ENCODE peak calls at places on chromosomes 4 and X, in seven cellular contexts. R, E, U, N, D, O and Q are unnamed samples.
A peak's percentile ranks its signal among the peaks of the same experiment; 100 is the strongest.

GRCh38 chrX:117996918-117997480 is 119.6 kb downstream of the KLHL13 start:
- DNase-seq in D (no peak), N (no peak), E (no peak), R (no peak), U (peak; percentile 7), O (peak; percentile 54), Q (peak; percentile 63)

GRCh38 chr4:91471280-91471679 is 832.5 kb upstream of the GRID2 start:
- DNase-seq in E (no peak), R (no peak), N (no peak), O (no peak), D (no peak), U (no peak), Q (no peak)

GRCh38 chr4:166091914-166092510 is 219.0 kb downstream of the TLL1 start:
- DNase-seq in R (peak; percentile 21), U (peak; percentile 23), D (peak; percentile 40), O (peak; percentile 75), N (no peak), E (no peak), Q (peak; percentile 29)

GRCh38 chr4:40149960-40150385 is 46.9 kb upstream of the RHOH start:
- DNase-seq in R (peak; percentile 18), D (peak; percentile 69), O (peak; percentile 95), U (peak; percentile 86), E (peak; percentile 61), N (no peak), Q (peak; percentile 67)

GRCh38 chr4:151144329-151145072 is 45.1 kb downstream of the RPS3A start:
- DNase-seq in N (no peak), O (no peak), D (no peak), R (no peak), U (no peak), E (no peak), Q (no peak)

GRCh38 chr4:6221851-6222760 is 21.8 kb upstream of the JAKMIP1 start:
- DNase-seq in N (no peak), O (peak; percentile 72), D (no peak), U (peak; percentile 81), R (peak; percentile 77), E (peak; percentile 79), Q (no peak)

GRCh38 chrX:10929747-10930146 is 181.4 kb upstream of the HCCS start:
- DNase-seq in U (no peak), D (no peak), R (no peak), E (no peak), O (no peak), N (no peak), Q (peak; percentile 19)

GRCh38 chrX:132292753-132293152 is 73.5 kb upstream of the RAP2C start:
- DNase-seq in N (no peak), E (peak; percentile 32), R (peak; percentile 31), O (peak; percentile 79), D (peak; percentile 59), U (peak; percentile 63), Q (peak; percentile 57)

GRCh38 chrX:141791856-141792255 is 46.3 kb upstream of the MAGEC3 start:
- DNase-seq in N (no peak), R (no peak), E (no peak), D (no peak), U (no peak), O (no peak), Q (no peak)

GRCh38 chr4:137705171-137705783 is 173.0 kb upstream of the PCDH18 start:
- DNase-seq in O (peak; percentile 17), U (no peak), D (peak; percentile 90), R (no peak), E (no peak), N (no peak), Q (peak; percentile 97)

GRCh38 chr4:98260047-98260578 is 1.1 kb upstream of the RAP1GDS1 start:
- DNase-seq in E (peak; percentile 62), U (peak; percentile 77), R (no peak), O (no peak), D (no peak), N (no peak), Q (peak; percentile 10)

GRCh38 chr4:183035726-183036415 is 63.2 kb upstream of the WWC2 start:
- DNase-seq in D (no peak), O (no peak), E (peak; percentile 39), R (no peak), U (peak; percentile 45), N (no peak), Q (no peak)

GRCh38 chr4:109574443-109574850 is 14.4 kb downstream of the MCUB start:
- DNase-seq in U (peak; percentile 26), R (no peak), D (no peak), E (no peak), O (peak; percentile 62), N (no peak), Q (no peak)

GRCh38 chr4:8637456-8637984 is 45.0 kb downstream of the CPZ start:
- DNase-seq in R (no peak), D (no peak), U (no peak), O (no peak), E (no peak), N (no peak), Q (no peak)

GRCh38 chr4:84166486-84166885 is 332.6 kb downstream of the NKX6-1 start:
- DNase-seq in U (no peak), R (no peak), E (no peak), D (no peak), O (no peak), N (no peak), Q (no peak)

GRCh38 chr4:112190684-112191083 is 40.9 kb upstream of the AP1AR start:
- DNase-seq in N (no peak), E (no peak), D (no peak), R (no peak), O (no peak), U (no peak), Q (no peak)
- H2AK5ac ChIP-seq in N (no peak overlapping the region), E (no peak overlapping the region), D (no peak overlapping the region), R (no peak overlapping the region), O (no peak overlapping the region), U (no peak overlapping the region), Q (no peak overlapping the region)

DNA sequence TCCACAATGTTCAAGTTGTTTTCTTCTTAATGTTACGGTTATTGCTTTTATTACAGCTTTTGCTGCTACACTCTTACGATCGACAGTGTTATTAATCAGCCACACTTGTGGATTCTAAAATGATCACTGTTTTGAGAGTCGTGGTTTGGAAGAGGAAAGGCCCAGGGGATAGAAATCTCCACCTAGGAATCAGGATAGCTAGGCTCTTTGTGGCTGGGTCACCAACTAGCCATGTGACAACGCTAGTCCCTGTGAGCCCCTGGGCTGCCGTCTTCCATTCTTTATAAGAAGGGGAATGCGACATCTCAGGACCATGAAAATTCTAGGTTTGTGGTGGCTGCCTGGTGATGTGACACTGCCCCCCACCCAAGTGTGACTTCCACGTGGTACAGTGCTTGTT is 380 bp downstream of the SLC34A2 start:
- DNase-seq in E (no peak), N (no peak), D (no peak), U (peak; percentile 37), O (no peak), R (no peak), Q (no peak)
- H3K9ac ChIP-seq in E (no peak overlapping the region), N (no peak overlapping the region), D (no peak overlapping the region), U (no peak overlapping the region), O (no peak overlapping the region), R (no peak overlapping the region), Q (no peak overlapping the region)

GRCh38 chr4:13544556-13545393 is 467 bp upstream of the NKX3-2 start:
- DNase-seq in R (peak; percentile 77), U (peak; percentile 97), O (peak; percentile 59), E (peak; percentile 97), D (peak; percentile 91), N (peak; percentile 91), Q (peak; percentile 64)

GRCh38 chr4:13546855-13547562 is 2.7 kb upstream of the NKX3-2 start:
- DNase-seq in D (peak; percentile 47), E (peak; percentile 80), U (no peak), O (no peak), R (no peak), N (no peak), Q (no peak)

GRCh38 chr4:13547563-13548041 is 3.3 kb upstream of the NKX3-2 start:
- DNase-seq in E (no peak), D (peak; percentile 42), N (no peak), R (no peak), O (no peak), U (no peak), Q (no peak)

GRCh38 chr4:13545394-13545808 is 1.1 kb upstream of the NKX3-2 start:
- DNase-seq in U (no peak), E (no peak), D (no peak), O (no peak), R (no peak), N (no peak), Q (no peak)

DNA sequence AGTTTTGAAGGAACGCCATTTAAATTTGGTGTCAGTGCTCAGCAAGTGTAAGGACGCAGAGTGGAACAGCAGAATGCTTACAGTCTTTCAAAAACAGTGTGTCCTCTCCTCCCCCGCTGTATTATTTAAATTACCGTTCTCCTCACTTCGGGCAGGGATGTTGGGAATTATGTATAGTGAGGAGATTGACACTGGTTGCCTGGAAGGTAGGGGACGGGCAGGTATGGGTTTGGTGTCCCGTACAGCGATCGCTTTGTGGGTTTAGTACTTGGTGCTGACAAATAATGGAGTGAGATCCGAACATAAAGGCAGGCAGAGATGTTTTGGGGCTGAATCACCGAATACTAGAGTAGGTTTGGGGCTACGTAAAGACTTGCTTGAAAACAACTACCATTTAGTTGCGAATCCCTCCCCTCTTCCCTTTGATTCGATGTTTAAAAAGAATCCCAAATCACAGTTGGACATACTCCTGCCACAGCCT is 2.1 kb upstream of the NKX3-2 start:
- DNase-seq in E (no peak), R (no peak), N (no peak), O (no peak), U (no peak), D (peak; percentile 47), Q (no peak)
- H2AK5ac ChIP-seq in E (no peak overlapping the region), R (no peak overlapping the region), N (no peak overlapping the region), O (no peak overlapping the region), U (no peak overlapping the region), D (no peak overlapping the region), Q (no peak overlapping the region)

GRCh38 chr4:23890369-23891063 is 669 bp upstream of the PPARGC1A start:
- DNase-seq in U (no peak), R (no peak), N (no peak), E (no peak), D (peak; percentile 45), O (peak; percentile 47), Q (no peak)
- H3K9ac ChIP-seq in U (no peak overlapping the region), R (no peak overlapping the region), N (no peak overlapping the region), E (no peak overlapping the region), D (peak overlapping the region; percentile 87), O (no peak overlapping the region), Q (peak overlapping the region; percentile 19)

DNA sequence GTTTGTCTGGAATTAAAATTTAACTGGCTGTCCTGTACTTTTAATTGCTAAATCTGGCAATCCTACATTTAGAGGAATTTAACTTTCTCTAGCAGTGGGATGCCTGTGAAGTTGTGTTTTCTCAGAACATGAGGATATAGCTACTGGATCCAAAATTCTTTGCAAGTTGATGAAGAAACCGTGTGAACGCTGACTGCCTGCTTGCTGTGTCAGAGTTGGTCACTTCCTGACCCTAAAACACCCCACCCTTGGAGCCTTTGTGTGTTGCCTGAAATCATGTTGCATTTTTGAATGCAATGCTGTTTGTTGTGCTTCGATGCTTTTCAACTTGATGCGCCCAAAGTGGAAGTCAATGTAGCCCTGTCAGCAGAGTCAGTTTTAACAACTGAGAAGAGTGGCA is 211.2 kb downstream of the ANK2 start:
- DNase-seq in N (no peak), U (no peak), R (no peak), D (no peak), E (no peak), O (no peak), Q (no peak)
- H2AK5ac ChIP-seq in N (no peak overlapping the region), U (no peak overlapping the region), R (no peak overlapping the region), D (no peak overlapping the region), E (no peak overlapping the region), O (no peak overlapping the region), Q (no peak overlapping the region)

DNA sequence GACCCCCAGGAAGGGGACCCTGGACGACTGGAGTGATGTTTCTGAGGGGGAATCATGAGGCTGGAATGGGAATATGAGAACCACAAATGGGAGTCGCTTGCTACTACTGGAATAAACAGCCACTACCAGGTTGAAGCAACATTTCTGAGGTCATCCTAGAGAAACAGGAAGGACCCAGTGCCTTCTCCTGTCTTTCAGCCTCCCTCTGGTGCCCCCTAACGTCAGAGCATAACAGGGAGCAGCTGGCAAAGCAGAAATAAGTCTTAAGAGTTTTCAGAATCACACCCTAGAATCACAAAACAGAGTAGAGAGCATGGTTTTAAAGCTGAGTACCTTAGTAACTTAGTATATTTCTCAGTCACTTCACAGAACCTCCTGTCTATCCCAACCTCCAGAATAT is 347.8 kb upstream of the PITX2 start:
- DNase-seq in N (peak; percentile 49), E (peak; percentile 73), R (peak; percentile 39), O (peak; percentile 59), U (peak; percentile 92), D (peak; percentile 71), Q (peak; percentile 45)
- H3K9ac ChIP-seq in N (no peak overlapping the region), E (no peak overlapping the region), R (no peak overlapping the region), O (no peak overlapping the region), U (no peak overlapping the region), D (no peak overlapping the region), Q (no peak overlapping the region)